ENCODE peak calls at places on chromosomes 13 and 19, in six cellular contexts. C is T-helper 2 cell, O is non-pigmented ciliary epithelial cell, S is activated T-cell treated with anti-CD3 and anti-CD28 coated beads for 1 hour, D is activated gamma-delta T cell treated with Interleukin-2 at 50 U/mL for 16 hours, E is AG09319. V is an unnamed sample.

GRCh38 chr19:38650911-38651584 is 3.6 kb downstream of the ACTN4 start:
- DNase-seq in C (no peak), O (no peak), S (no peak), D (no peak), E (no peak), V (peak; percentile 75)

GRCh38 chr13:61002686-61003085 is 413.0 kb downstream of the PCDH20 start:
- DNase-seq in C (no peak), O (no peak), S (no peak), D (no peak), E (no peak), V (no peak)

GRCh38 chr13:113930711-113931637 is 42.9 kb downstream of the C13orf46 start:
- DNase-seq in C (peak; percentile 88), O (no peak), S (no peak), D (peak; percentile 70), E (no peak), V (no peak)

GRCh38 chr13:113076681-113077401 is 28.8 kb upstream of the F7 start:
- DNase-seq in C (no peak), O (no peak), S (no peak), D (no peak), E (no peak), V (no peak)

GRCh38 chr13:101146101-101146898 is 270.0 kb downstream of the NALCN start:
- DNase-seq in C (no peak), O (no peak), S (no peak), D (no peak), E (no peak), V (no peak)

GRCh38 chr19:53927745-53928144 is 18.7 kb downstream of the CACNG7 start:
- DNase-seq in C (no peak), O (peak; percentile 23), S (peak; percentile 19), D (peak; percentile 21), E (peak; percentile 8), V (no peak)

GRCh38 chr13:113417836-113418721 is 35.2 kb downstream of the ADPRHL1 start:
- DNase-seq in C (no peak), O (no peak), S (no peak), D (no peak), E (no peak), V (no peak)

GRCh38 chr13:33229446-33230177 is 55.9 kb downstream of the STARD13 start:
- DNase-seq in C (no peak), O (no peak), S (no peak), D (no peak), E (no peak), V (no peak)

GRCh38 chr13:93963266-93964131 is 516.0 kb downstream of the DCT start:
- DNase-seq in C (no peak), O (peak; percentile 31), S (no peak), D (no peak), E (peak; percentile 14), V (peak; percentile 62)

GRCh38 chr19:12821761-12822160 is 12.6 kb downstream of the RTBDN start:
- DNase-seq in C (no peak), O (no peak), S (no peak), D (no peak), E (no peak), V (no peak)

GRCh38 chr19:12669272-12670158 is 2.9 kb downstream of the WDR83 start:
- DNase-seq in C (peak; percentile 68), O (peak; percentile 49), S (peak; percentile 68), D (peak; percentile 72), E (peak; percentile 65), V (peak; percentile 57)

GRCh38 chr19:42366676-42367075 is 23.4 kb downstream of the CNFN start:
- DNase-seq in C (no peak), O (no peak), S (no peak), D (no peak), E (no peak), V (no peak)

GRCh38 chr13:26562538-26562890 is 5.0 kb downstream of the WASF3 start:
- DNase-seq in C (no peak), O (no peak), S (no peak), D (no peak), E (no peak), V (no peak)

GRCh38 chr13:41111454-41111853 is 21.1 kb downstream of the KBTBD6 start:
- DNase-seq in C (no peak), O (no peak), S (no peak), D (no peak), E (no peak), V (no peak)

V was measured in skeletal muscle cell.